ENCODE peak calls at places on chromosomes 3 and 15, in six cellular contexts. One of them, this sample, is unnamed.
A peak's percentile ranks its signal among the peaks of the same experiment; 100 is the strongest.

GRCh38 chr15:99101501-99101900 is 3.4 kb upstream of the SYNM start:
- DNase-seq in pulmonary artery endothelial cell: no peak
- DNase-seq in SK-N-SH: no peak
- DNase-seq in pancreas: no peak
- DNase-seq in stimulated activated CD4-positive, alpha-beta T cell treated with anti-CD3 and anti-CD28 coated beads, Interleukin-4, amount 100 ng/mL, for 1 hour: no peak
- DNase-seq in body of pancreas: no peak
- DNase-seq in this sample: no peak

GRCh38 chr3:25589783-25590258 is 74.9 kb downstream of the TOP2B start:
- DNase-seq in pulmonary artery endothelial cell: no peak
- DNase-seq in SK-N-SH: no peak
- DNase-seq in pancreas: no peak
- DNase-seq in stimulated activated CD4-positive, alpha-beta T cell treated with anti-CD3 and anti-CD28 coated beads, Interleukin-4, amount 100 ng/mL, for 1 hour: no peak
- DNase-seq in body of pancreas: no peak
- DNase-seq in this sample: no peak

GRCh38 chr15:44713006-44713966 is 2.0 kb downstream of the B2M start:
- DNase-seq in pulmonary artery endothelial cell: no peak
- DNase-seq in SK-N-SH: peak; percentile 52
- DNase-seq in pancreas: no peak
- DNase-seq in stimulated activated CD4-positive, alpha-beta T cell treated with anti-CD3 and anti-CD28 coated beads, Interleukin-4, amount 100 ng/mL, for 1 hour: no peak
- DNase-seq in body of pancreas: no peak
- DNase-seq in this sample: no peak

GRCh38 chr3:13495921-13496723 is 16.0 kb downstream of the HDAC11 start:
- DNase-seq in pulmonary artery endothelial cell: peak; percentile 27
- DNase-seq in SK-N-SH: peak; percentile 84
- DNase-seq in pancreas: peak; percentile 83
- DNase-seq in stimulated activated CD4-positive, alpha-beta T cell treated with anti-CD3 and anti-CD28 coated beads, Interleukin-4, amount 100 ng/mL, for 1 hour: peak; percentile 71
- DNase-seq in body of pancreas: peak; percentile 87
- DNase-seq in this sample: peak; percentile 94

GRCh38 chr3:117193390-117193789 is 483.8 kb downstream of the TUSC7 start:
- DNase-seq in pulmonary artery endothelial cell: no peak
- DNase-seq in SK-N-SH: no peak
- DNase-seq in pancreas: no peak
- DNase-seq in stimulated activated CD4-positive, alpha-beta T cell treated with anti-CD3 and anti-CD28 coated beads, Interleukin-4, amount 100 ng/mL, for 1 hour: no peak
- DNase-seq in body of pancreas: no peak
- DNase-seq in this sample: no peak

GRCh38 chr15:42137461-42138261 is 18.8 kb downstream of the PLA2G4F start:
- DNase-seq in pulmonary artery endothelial cell: peak; percentile 13
- DNase-seq in SK-N-SH: peak; percentile 64
- DNase-seq in pancreas: no peak
- DNase-seq in stimulated activated CD4-positive, alpha-beta T cell treated with anti-CD3 and anti-CD28 coated beads, Interleukin-4, amount 100 ng/mL, for 1 hour: no peak
- DNase-seq in body of pancreas: peak; percentile 50
- DNase-seq in this sample: peak; percentile 67

GRCh38 chr15:88376574-88377174 is 90.5 kb downstream of the MRPL46 start:
- DNase-seq in pulmonary artery endothelial cell: no peak
- DNase-seq in SK-N-SH: no peak
- DNase-seq in pancreas: no peak
- DNase-seq in stimulated activated CD4-positive, alpha-beta T cell treated with anti-CD3 and anti-CD28 coated beads, Interleukin-4, amount 100 ng/mL, for 1 hour: no peak
- DNase-seq in body of pancreas: no peak
- DNase-seq in this sample: no peak

GRCh38 chr15:74275957-74276356 is 39.8 kb downstream of the CCDC33 start:
- DNase-seq in pulmonary artery endothelial cell: no peak
- DNase-seq in SK-N-SH: peak; percentile 51
- DNase-seq in pancreas: no peak
- DNase-seq in stimulated activated CD4-positive, alpha-beta T cell treated with anti-CD3 and anti-CD28 coated beads, Interleukin-4, amount 100 ng/mL, for 1 hour: no peak
- DNase-seq in body of pancreas: no peak
- DNase-seq in this sample: no peak